ENCODE peak calls at places on chromosomes 2 and 18, in seven cellular contexts. Y is lung; R is pancreas; S is CD4-positive, alpha-beta memory T cell; W is H9; P is upper lobe of right lung; V is sigmoid colon. D is an unnamed sample.
A peak's percentile ranks its signal among the peaks of the same experiment; 100 is the strongest.

GRCh38 chr2:188853307-188853706 is 120.9 kb upstream of the COL3A1 start:
- DNase-seq in W (no peak), S (no peak), R (no peak), Y (no peak), V (no peak), P (no peak), D (no peak)

GRCh38 chr2:107303964-107304363 is 418.0 kb upstream of the ST6GAL2 start:
- DNase-seq in Y (no peak), W (no peak), S (no peak), V (no peak), R (no peak), P (no peak), D (no peak)

GRCh38 chr2:236830931-236831330 is 254.8 kb upstream of the COPS8 start:
- DNase-seq in Y (no peak), W (no peak), S (no peak), R (no peak), V (no peak), P (no peak), D (no peak)

GRCh38 chr2:150234787-150235512 is 252.5 kb downstream of the RND3 start:
- DNase-seq in Y (no peak), W (no peak), P (no peak), R (no peak), V (no peak), S (no peak), D (no peak)

GRCh38 chr2:44741507-44741906 is 200.0 kb upstream of the SIX3 start:
- DNase-seq in P (no peak), W (no peak), S (no peak), V (no peak), Y (no peak), R (no peak), D (no peak)

GRCh38 chr2:241853651-241854341 is 4.9 kb downstream of the PDCD1 start:
- DNase-seq in V (peak; percentile 58), W (no peak), P (peak; percentile 62), S (no peak), Y (no peak), R (no peak), D (no peak)

GRCh38 chr2:127157651-127158460 is 50.9 kb upstream of the BIN1 start:
- DNase-seq in Y (no peak), P (no peak), V (peak; percentile 59), R (no peak), W (peak; percentile 86), S (no peak), D (no peak)

GRCh38 chr2:1930956-1931914 is 186.9 kb upstream of the PXDN start:
- DNase-seq in P (no peak), V (no peak), Y (no peak), S (no peak), W (no peak), R (no peak), D (no peak)

GRCh38 chr2:215847718-215848117 is 165.6 kb downstream of the MREG start:
- DNase-seq in W (no peak), S (no peak), Y (no peak), V (no peak), R (no peak), P (no peak), D (no peak)

GRCh38 chr2:209441541-209441940 is 17.7 kb downstream of the MAP2 start:
- DNase-seq in Y (no peak), S (no peak), W (no peak), V (no peak), P (no peak), R (no peak), D (no peak)

GRCh38 chr2:170486730-170487129 is 228.4 kb upstream of the SP5 start:
- DNase-seq in R (no peak), S (no peak), P (no peak), W (no peak), Y (no peak), V (no peak), D (no peak)

GRCh38 chr2:121611730-121612705 is 37.2 kb downstream of the CLASP1 start:
- DNase-seq in P (no peak), W (no peak), Y (no peak), V (no peak), R (no peak), S (no peak), D (no peak)

GRCh38 chr18:35143615-35144596 is 96.9 kb upstream of the ZNF397 start:
- DNase-seq in Y (peak; percentile 54), W (peak; percentile 64), S (peak; percentile 39), V (peak; percentile 78), R (peak; percentile 62), P (no peak), D (peak; percentile 15)

GRCh38 chr18:38256366-38256765 is 690.8 kb upstream of the CELF4 start:
- DNase-seq in W (no peak), V (no peak), Y (no peak), S (no peak), P (no peak), R (no peak), D (no peak)

GRCh38 chr2:217933326-217933993 is 69.3 kb downstream of the TNS1 start:
- DNase-seq in Y (no peak), R (no peak), P (no peak), W (no peak), V (peak; percentile 86), S (no peak), D (no peak)

GRCh38 chr2:121648206-121648605 is 1.1 kb downstream of the CLASP1 start:
- DNase-seq in S (no peak), R (no peak), P (no peak), V (no peak), Y (no peak), W (no peak), D (no peak)

GRCh38 chr2:5720426-5720825 is 28.2 kb downstream of the SOX11 start:
- DNase-seq in V (no peak), Y (no peak), P (no peak), W (no peak), S (no peak), R (no peak), D (no peak)

GRCh38 chr2:197304556-197305011 is 6.0 kb downstream of the ANKRD44 start:
- DNase-seq in S (peak; percentile 34), W (no peak), V (no peak), P (no peak), R (no peak), Y (no peak), D (no peak)

GRCh38 chr2:189466656-189467055 is 25.4 kb downstream of the WDR75 start:
- DNase-seq in S (peak; percentile 24), W (no peak), V (no peak), P (no peak), Y (no peak), R (no peak), D (no peak)

GRCh38 chr2:65940856-65941255 is 494.1 kb upstream of the MEIS1 start:
- DNase-seq in P (no peak), V (no peak), R (no peak), Y (no peak), S (no peak), W (no peak), D (no peak)

GRCh38 chr18:2978626-2979025 is 34.3 kb downstream of the LPIN2 start:
- DNase-seq in Y (no peak), W (no peak), P (no peak), S (no peak), R (no peak), V (no peak), D (peak; percentile 39)

GRCh38 chr18:2979871-2980606 is 32.9 kb downstream of the LPIN2 start:
- DNase-seq in R (no peak), V (no peak), Y (no peak), S (no peak), P (no peak), W (no peak), D (no peak)

GRCh38 chr18:2979027-2979570 is 33.8 kb downstream of the LPIN2 start:
- DNase-seq in Y (no peak), S (no peak), R (peak; percentile 56), V (no peak), W (no peak), P (no peak), D (no peak)

GRCh38 chr18:2976733-2977132 is 36.2 kb downstream of the LPIN2 start:
- DNase-seq in W (no peak), R (no peak), Y (no peak), V (no peak), P (no peak), S (no peak), D (no peak)

DNA sequence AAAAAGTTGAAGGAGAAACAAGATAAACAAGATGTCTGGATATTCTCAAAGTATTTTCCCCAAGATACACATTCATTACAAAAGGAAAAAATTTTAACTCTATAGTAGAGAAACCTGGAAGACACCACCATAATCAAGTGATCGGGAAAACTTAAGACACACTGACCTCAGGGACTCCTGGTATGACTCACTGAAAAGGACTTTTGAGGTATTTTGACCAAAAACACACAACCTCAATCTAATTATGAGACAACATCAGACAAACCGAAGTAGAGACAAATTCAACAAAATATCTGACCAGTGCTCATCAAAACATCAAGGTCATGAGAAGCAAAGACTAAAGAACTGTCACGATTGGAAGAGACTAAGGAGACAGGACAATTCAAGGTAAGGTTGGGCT is 34.7 kb downstream of the LPIN2 start:
- DNase-seq in V (no peak), R (no peak), S (no peak), W (no peak), Y (no peak), P (no peak), D (no peak)
- H3K27ac ChIP-seq in V (peak overlapping the region; percentile 66), R (peak overlapping the region; percentile 73), S (peak overlapping the region; percentile 72), W (no peak overlapping the region), Y (no peak overlapping the region), P (peak overlapping the region; percentile 78), D (peak overlapping the region; percentile 80)

GRCh38 chr2:6846540-6846939 is 19.2 kb downstream of the CMPK2 start:
- DNase-seq in S (no peak), Y (no peak), W (no peak), R (no peak), P (no peak), V (no peak), D (no peak)
- H3K9me3 ChIP-seq in S (peaks cover 55% of the 10 kb centered on the region), Y (peaks cover 36% of the 10 kb centered on the region), W (peaks cover 51% of the 10 kb centered on the region), R (no peaks in the 10 kb centered on the region), P (peaks cover 73% of the 10 kb centered on the region), V (peaks cover 37% of the 10 kb centered on the region), D (peaks cover 73% of the 10 kb centered on the region)

DNA sequence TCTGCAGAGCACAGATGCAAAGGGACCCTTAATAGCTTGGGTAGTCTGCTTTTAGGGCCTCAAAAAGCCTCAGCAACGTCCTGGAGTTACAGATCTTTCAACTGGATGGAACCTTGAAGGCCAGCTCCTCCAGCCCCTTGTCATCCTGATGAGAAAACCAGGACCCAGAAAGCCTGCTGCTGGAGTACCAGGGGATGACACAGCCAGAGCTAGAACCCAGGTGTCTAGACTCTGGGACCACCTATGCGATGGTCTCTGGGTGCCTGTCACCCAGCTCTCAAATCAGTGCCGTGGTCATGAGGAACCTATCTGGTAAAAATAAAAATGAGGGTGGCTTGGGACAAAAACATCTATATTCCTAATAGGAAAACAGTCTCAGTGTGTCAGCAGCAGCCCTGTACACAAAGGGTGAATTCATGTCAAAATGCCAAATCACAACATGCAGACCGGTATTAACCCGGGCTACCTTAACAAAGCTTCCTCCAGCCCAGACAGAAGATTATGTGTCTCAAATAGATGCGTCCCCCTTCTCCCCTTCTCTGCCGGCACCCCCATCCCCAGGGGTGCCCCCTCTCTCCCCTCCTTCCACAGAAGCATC is 28.5 kb downstream of the SMAD7 start:
- DNase-seq in V (peak; percentile 37), R (no peak), W (peak; percentile 19), Y (no peak), S (no peak), P (no peak), D (no peak)
- H3K27ac ChIP-seq in V (peak overlapping the region; percentile 87), R (peak overlapping the region; percentile 34), W (no peak overlapping the region), Y (peak overlapping the region; percentile 77), S (no peak overlapping the region), P (peak overlapping the region; percentile 81), D (no peak overlapping the region)

DNA sequence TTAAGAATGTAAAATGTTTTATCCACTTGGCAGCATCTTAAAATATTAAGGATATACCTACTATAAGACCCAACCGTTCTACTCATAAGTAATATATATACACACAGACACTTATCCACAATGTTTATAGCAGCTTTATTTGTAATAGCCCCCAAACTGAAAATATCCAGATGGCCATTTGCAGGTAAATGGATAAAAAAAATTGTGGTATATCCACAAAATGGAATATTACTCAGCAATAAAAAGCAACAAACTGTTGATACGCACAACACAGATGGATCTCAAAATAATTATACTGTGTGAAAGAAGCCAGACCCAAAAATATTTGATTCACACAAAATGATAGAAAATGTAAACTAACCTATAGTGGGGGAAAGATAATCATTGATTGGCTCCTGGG is 122.0 kb downstream of the ARHGAP28 start:
- DNase-seq in S (no peak), P (no peak), W (no peak), R (no peak), V (no peak), Y (no peak), D (no peak)
- H3K9me3 ChIP-seq in S (no peaks in the 10 kb centered on the region), P (no peaks in the 10 kb centered on the region), W (no peaks in the 10 kb centered on the region), R (no peaks in the 10 kb centered on the region), V (no peaks in the 10 kb centered on the region), Y (peaks cover 2% of the 10 kb centered on the region), D (no peaks in the 10 kb centered on the region)